ENCODE peak calls at places on chromosomes 6 and 20, in ten cellular contexts. One of them, this sample, is unnamed.

GRCh38 chr6:126077810-126078791 is 91.8 kb downstream of the TRMT11 start:
- DNase-seq in uterus: peak; percentile 83
- DNase-seq in adrenal gland: no peak
- DNase-seq in breast epithelium: peak; percentile 20
- DNase-seq in IMR-90: peak; percentile 51
- DNase-seq in stomach: no peak
- DNase-seq in ovary: no peak
- DNase-seq in H1: no peak
- DNase-seq in spleen: no peak
- DNase-seq in sigmoid colon: peak; percentile 90
- DNase-seq in this sample: no peak

GRCh38 chr20:59182401-59183044 is 18.9 kb downstream of the ZNF831 start:
- DNase-seq in uterus: no peak
- DNase-seq in adrenal gland: no peak
- DNase-seq in breast epithelium: no peak
- DNase-seq in IMR-90: no peak
- DNase-seq in stomach: no peak
- DNase-seq in ovary: no peak
- DNase-seq in H1: no peak
- DNase-seq in spleen: no peak
- DNase-seq in sigmoid colon: no peak
- DNase-seq in this sample: no peak

GRCh38 chr6:17984822-17985660 is 2.4 kb downstream of the KIF13A start:
- DNase-seq in uterus: no peak
- DNase-seq in adrenal gland: no peak
- DNase-seq in breast epithelium: no peak
- DNase-seq in IMR-90: peak; percentile 23
- DNase-seq in stomach: no peak
- DNase-seq in ovary: no peak
- DNase-seq in H1: no peak
- DNase-seq in spleen: no peak
- DNase-seq in sigmoid colon: no peak
- DNase-seq in this sample: no peak

GRCh38 chr20:56513807-56514150 is 10.8 kb upstream of the FAM209A start:
- DNase-seq in uterus: no peak
- DNase-seq in adrenal gland: no peak
- DNase-seq in breast epithelium: no peak
- DNase-seq in IMR-90: no peak
- DNase-seq in stomach: no peak
- DNase-seq in ovary: no peak
- DNase-seq in H1: no peak
- DNase-seq in spleen: no peak
- DNase-seq in sigmoid colon: no peak
- DNase-seq in this sample: no peak

GRCh38 chr6:56714982-56715456 is 72.3 kb upstream of the DST start:
- DNase-seq in uterus: no peak
- DNase-seq in adrenal gland: no peak
- DNase-seq in breast epithelium: no peak
- DNase-seq in IMR-90: peak; percentile 92
- DNase-seq in stomach: no peak
- DNase-seq in ovary: no peak
- DNase-seq in H1: peak; percentile 31
- DNase-seq in spleen: no peak
- DNase-seq in sigmoid colon: no peak
- DNase-seq in this sample: no peak

GRCh38 chr6:46921059-46921458 is 679 bp downstream of the ADGRF5 start:
- DNase-seq in uterus: no peak
- DNase-seq in adrenal gland: no peak
- DNase-seq in breast epithelium: no peak
- DNase-seq in IMR-90: no peak
- DNase-seq in stomach: no peak
- DNase-seq in ovary: no peak
- DNase-seq in H1: no peak
- DNase-seq in spleen: no peak
- DNase-seq in sigmoid colon: no peak
- DNase-seq in this sample: no peak

GRCh38 chr6:169046483-169047192 is 207.0 kb downstream of the THBS2 start:
- DNase-seq in uterus: no peak
- DNase-seq in adrenal gland: peak; percentile 56
- DNase-seq in breast epithelium: no peak
- DNase-seq in IMR-90: peak; percentile 56
- DNase-seq in stomach: no peak
- DNase-seq in ovary: no peak
- DNase-seq in H1: no peak
- DNase-seq in spleen: no peak
- DNase-seq in sigmoid colon: no peak
- DNase-seq in this sample: no peak

GRCh38 chr6:103273048-103273447 is 1586.7 kb downstream of the HACE1 start:
- DNase-seq in uterus: no peak
- DNase-seq in adrenal gland: no peak
- DNase-seq in breast epithelium: no peak
- DNase-seq in IMR-90: no peak
- DNase-seq in stomach: no peak
- DNase-seq in ovary: no peak
- DNase-seq in H1: no peak
- DNase-seq in spleen: no peak
- DNase-seq in sigmoid colon: no peak
- DNase-seq in this sample: no peak

GRCh38 chr20:22004946-22005345 is 299.5 kb downstream of the PAX1 start:
- DNase-seq in uterus: no peak
- DNase-seq in adrenal gland: no peak
- DNase-seq in breast epithelium: no peak
- DNase-seq in IMR-90: no peak
- DNase-seq in stomach: no peak
- DNase-seq in ovary: no peak
- DNase-seq in H1: no peak
- DNase-seq in spleen: no peak
- DNase-seq in sigmoid colon: no peak
- DNase-seq in this sample: no peak

GRCh38 chr6:119533603-119534279 is 184.2 kb upstream of the MAN1A1 start:
- DNase-seq in uterus: no peak
- DNase-seq in adrenal gland: no peak
- DNase-seq in breast epithelium: no peak
- DNase-seq in IMR-90: peak; percentile 82
- DNase-seq in stomach: no peak
- DNase-seq in ovary: no peak
- DNase-seq in H1: no peak
- DNase-seq in spleen: no peak
- DNase-seq in sigmoid colon: no peak
- DNase-seq in this sample: no peak

DNA sequence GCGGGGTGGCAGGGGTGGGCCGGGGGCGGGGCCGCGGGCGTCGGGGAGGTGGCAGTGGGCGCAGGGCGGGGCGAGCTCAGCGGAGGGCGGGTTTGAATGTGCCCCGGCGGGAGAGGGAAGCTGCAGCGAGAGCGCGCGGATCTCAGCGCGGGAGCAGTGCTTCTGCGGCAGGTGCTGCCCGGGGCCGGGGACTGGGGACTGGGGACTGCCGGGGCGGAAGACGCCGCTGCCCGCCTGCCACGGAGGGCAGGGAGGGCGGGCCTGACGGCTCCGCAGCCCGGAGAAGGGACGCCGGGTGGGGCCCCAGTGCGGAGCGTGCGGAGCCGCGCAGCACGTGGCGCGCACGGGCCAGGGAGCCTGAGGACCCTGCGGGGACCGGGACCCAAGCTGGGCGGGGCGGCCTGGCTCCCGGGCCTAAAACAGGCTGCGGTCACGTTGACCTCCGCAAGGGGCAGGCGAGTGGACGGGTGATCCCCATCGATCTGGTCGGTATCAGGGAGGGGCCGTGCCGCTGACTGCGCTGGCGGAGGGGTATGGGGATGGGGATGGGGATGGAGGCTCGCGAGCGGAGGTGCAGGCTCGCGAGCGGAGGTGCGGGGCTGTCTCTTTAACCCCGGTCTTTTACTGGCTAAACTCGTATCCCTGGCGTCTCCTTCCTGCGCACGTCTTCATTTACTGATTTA is at the start of gene SLC29A1:
- DNase-seq in uterus: peak; percentile 74
- DNase-seq in adrenal gland: peak; percentile 77
- DNase-seq in breast epithelium: peak; percentile 59
- DNase-seq in IMR-90: peak; percentile 28
- DNase-seq in stomach: peak; percentile 76
- DNase-seq in ovary: peak; percentile 79
- DNase-seq in H1: no peak
- DNase-seq in spleen: peak; percentile 96
- DNase-seq in sigmoid colon: peak; percentile 91
- DNase-seq in this sample: peak; percentile 91
- H3K4me1 ChIP-seq in uterus: peaks cover 31% of the 10 kb centered on the region
- H3K4me1 ChIP-seq in adrenal gland: peaks cover 93% of the 10 kb centered on the region
- H3K4me1 ChIP-seq in breast epithelium: peaks cover 14% of the 10 kb centered on the region
- H3K4me1 ChIP-seq in IMR-90: peaks cover 16% of the 10 kb centered on the region
- H3K4me1 ChIP-seq in stomach: peaks cover 93% of the 10 kb centered on the region
- H3K4me1 ChIP-seq in ovary: peaks cover 36% of the 10 kb centered on the region
- H3K4me1 ChIP-seq in H1: peaks cover 49% of the 10 kb centered on the region
- H3K4me1 ChIP-seq in spleen: peaks cover 81% of the 10 kb centered on the region
- H3K4me1 ChIP-seq in sigmoid colon: peaks cover 94% of the 10 kb centered on the region
- H3K4me1 ChIP-seq in this sample: peaks cover 88% of the 10 kb centered on the region

DNA sequence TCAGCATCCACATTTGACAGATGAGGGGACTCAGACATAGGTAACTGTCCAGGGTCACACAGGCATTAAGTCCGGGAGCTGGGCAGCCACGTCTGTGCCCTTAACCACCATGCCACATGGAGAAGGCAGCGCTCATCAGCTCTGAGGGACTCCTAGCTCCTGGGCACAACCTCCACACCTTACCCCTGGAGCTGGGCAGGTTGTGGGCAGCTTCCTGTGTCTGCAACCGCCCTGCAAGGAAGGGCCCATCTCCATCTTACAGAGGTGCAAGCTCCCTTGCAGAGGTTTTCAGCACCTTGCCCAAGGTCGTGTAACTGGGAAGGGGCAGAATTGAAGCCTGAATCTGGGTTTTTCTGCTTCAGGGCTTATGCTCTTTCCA is 7.9 kb downstream of the CCDC167 start:
- DNase-seq in uterus: no peak
- DNase-seq in adrenal gland: no peak
- DNase-seq in breast epithelium: no peak
- DNase-seq in IMR-90: no peak
- DNase-seq in stomach: no peak
- DNase-seq in ovary: no peak
- DNase-seq in H1: no peak
- DNase-seq in spleen: no peak
- DNase-seq in sigmoid colon: peak; percentile 52
- DNase-seq in this sample: no peak
- TF ChIP-seq POLR2A in uterus: no peak
- TF ChIP-seq POLR2A in adrenal gland: no peak
- TF ChIP-seq POLR2A in breast epithelium: no peak
- TF ChIP-seq POLR2A in IMR-90: no peak
- TF ChIP-seq POLR2A in stomach: no peak
- TF ChIP-seq POLR2A in ovary: no peak
- TF ChIP-seq POLR2A in H1: no peak
- TF ChIP-seq POLR2A in spleen: no peak
- TF ChIP-seq POLR2A in sigmoid colon: no peak
- TF ChIP-seq POLR2A in this sample: no peak

DNA sequence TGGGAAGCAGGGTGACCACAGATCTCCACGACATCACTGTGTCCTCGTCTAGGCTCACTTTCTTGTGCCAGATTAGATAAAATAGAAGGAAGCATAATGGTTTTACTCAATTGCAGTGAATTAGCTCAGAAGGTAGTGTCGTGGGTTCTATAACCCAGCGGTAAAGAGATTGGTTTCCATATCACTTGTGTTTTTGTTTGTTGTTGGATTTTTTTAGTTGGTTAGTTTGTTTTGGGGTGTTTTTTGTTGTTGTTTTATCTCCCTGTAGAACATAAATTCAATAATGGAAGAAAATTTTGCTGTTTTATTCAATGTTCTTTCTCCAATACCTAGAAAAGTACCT is 85.9 kb upstream of the PRSS16 start:
- DNase-seq in uterus: no peak
- DNase-seq in adrenal gland: no peak
- DNase-seq in breast epithelium: no peak
- DNase-seq in IMR-90: no peak
- DNase-seq in stomach: no peak
- DNase-seq in ovary: no peak
- DNase-seq in H1: no peak
- DNase-seq in spleen: no peak
- DNase-seq in sigmoid colon: no peak
- DNase-seq in this sample: no peak
- H3K4me3 ChIP-seq in uterus: no peak overlapping the region
- H3K4me3 ChIP-seq in adrenal gland: no peak overlapping the region
- H3K4me3 ChIP-seq in breast epithelium: no peak overlapping the region
- H3K4me3 ChIP-seq in IMR-90: no peak overlapping the region
- H3K4me3 ChIP-seq in stomach: no peak overlapping the region
- H3K4me3 ChIP-seq in ovary: no peak overlapping the region
- H3K4me3 ChIP-seq in H1: no peak overlapping the region
- H3K4me3 ChIP-seq in spleen: no peak overlapping the region
- H3K4me3 ChIP-seq in sigmoid colon: no peak overlapping the region
- H3K4me3 ChIP-seq in this sample: no peak overlapping the region

GRCh38 chr6:24974182-24975171 is 38.7 kb upstream of the RIPOR2 start:
- DNase-seq in uterus: no peak
- DNase-seq in adrenal gland: no peak
- DNase-seq in breast epithelium: no peak
- DNase-seq in IMR-90: no peak
- DNase-seq in stomach: no peak
- DNase-seq in ovary: no peak
- DNase-seq in H1: no peak
- DNase-seq in spleen: no peak
- DNase-seq in sigmoid colon: no peak
- DNase-seq in this sample: no peak

GRCh38 chr6:24972551-24972950 is 36.8 kb upstream of the RIPOR2 start:
- DNase-seq in uterus: no peak
- DNase-seq in adrenal gland: no peak
- DNase-seq in breast epithelium: no peak
- DNase-seq in IMR-90: no peak
- DNase-seq in stomach: no peak
- DNase-seq in ovary: no peak
- DNase-seq in H1: no peak
- DNase-seq in spleen: no peak
- DNase-seq in sigmoid colon: no peak
- DNase-seq in this sample: no peak

GRCh38 chr6:24969343-24969860 is 33.6 kb upstream of the RIPOR2 start:
- DNase-seq in uterus: no peak
- DNase-seq in adrenal gland: no peak
- DNase-seq in breast epithelium: no peak
- DNase-seq in IMR-90: no peak
- DNase-seq in stomach: no peak
- DNase-seq in ovary: no peak
- DNase-seq in H1: no peak
- DNase-seq in spleen: no peak
- DNase-seq in sigmoid colon: no peak
- DNase-seq in this sample: no peak

GRCh38 chr6:24968711-24969110 is 33.0 kb upstream of the RIPOR2 start:
- DNase-seq in uterus: no peak
- DNase-seq in adrenal gland: no peak
- DNase-seq in breast epithelium: no peak
- DNase-seq in IMR-90: no peak
- DNase-seq in stomach: no peak
- DNase-seq in ovary: no peak
- DNase-seq in H1: no peak
- DNase-seq in spleen: no peak
- DNase-seq in sigmoid colon: no peak
- DNase-seq in this sample: no peak

DNA sequence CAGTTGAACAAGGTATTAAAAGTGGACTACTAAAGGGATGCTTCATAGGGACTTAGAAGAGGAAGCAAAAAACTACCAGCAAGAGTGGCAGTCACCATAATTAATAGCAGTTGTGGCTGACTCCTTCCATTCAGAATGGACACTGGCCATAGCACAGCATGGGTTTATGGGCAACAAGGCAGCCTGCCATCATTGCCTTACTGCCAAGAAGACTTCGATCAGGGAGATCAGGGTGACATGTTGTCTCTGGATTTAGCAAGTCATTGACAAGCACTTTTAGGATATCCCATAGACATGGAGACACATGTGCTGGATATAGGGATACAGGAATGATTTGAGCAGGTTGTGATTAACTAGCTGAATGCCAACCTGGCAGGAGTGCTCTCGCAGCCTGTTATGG is 35.3 kb upstream of the RIPOR2 start:
- DNase-seq in uterus: no peak
- DNase-seq in adrenal gland: no peak
- DNase-seq in breast epithelium: no peak
- DNase-seq in IMR-90: no peak
- DNase-seq in stomach: no peak
- DNase-seq in ovary: no peak
- DNase-seq in H1: no peak
- DNase-seq in spleen: no peak
- DNase-seq in sigmoid colon: no peak
- DNase-seq in this sample: no peak
- H3K4me1 ChIP-seq in uterus: no peaks in the 10 kb centered on the region
- H3K4me1 ChIP-seq in adrenal gland: no peaks in the 10 kb centered on the region
- H3K4me1 ChIP-seq in breast epithelium: no peaks in the 10 kb centered on the region
- H3K4me1 ChIP-seq in IMR-90: no peaks in the 10 kb centered on the region
- H3K4me1 ChIP-seq in stomach: no peaks in the 10 kb centered on the region
- H3K4me1 ChIP-seq in ovary: no peaks in the 10 kb centered on the region
- H3K4me1 ChIP-seq in H1: peaks cover 4% of the 10 kb centered on the region
- H3K4me1 ChIP-seq in spleen: peaks cover 15% of the 10 kb centered on the region
- H3K4me1 ChIP-seq in sigmoid colon: no peaks in the 10 kb centered on the region
- H3K4me1 ChIP-seq in this sample: no peaks in the 10 kb centered on the region

This sample was measured in heart left ventricle.